ENCODE peak calls at places on chromosomes 13 and 19, in six cellular contexts. E is neural progenitor cell, M is tibial nerve, W is stomach, J is pancreas, Z is PC-9. U is an unnamed sample.

GRCh38 chr13:25478186-25478585 is 106.4 kb downstream of the ATP8A2 start:
- DNase-seq in E (peak; percentile 70), M (no peak), W (no peak), J (no peak), Z (no peak), U (peak; percentile 88)

GRCh38 chr13:111514646-111515617 is 194.5 kb downstream of the TEX29 start:
- DNase-seq in E (no peak), M (no peak), W (no peak), J (no peak), Z (no peak), U (no peak)

GRCh38 chr13:59441596-59442280 is 722.0 kb downstream of the DIAPH3 start:
- DNase-seq in E (no peak), M (no peak), W (no peak), J (no peak), Z (no peak), U (peak; percentile 35)

GRCh38 chr19:13588953-13589833 is 82.9 kb upstream of the CACNA1A start:
- DNase-seq in E (peak; percentile 84), M (peak; percentile 52), W (peak; percentile 77), J (peak; percentile 32), Z (peak; percentile 69), U (peak; percentile 83)

GRCh38 chr13:52159159-52159982 is at the start of gene NEK3:
- DNase-seq in E (peak; percentile 84), M (peak; percentile 44), W (peak; percentile 66), J (peak; percentile 57), Z (peak; percentile 29), U (peak; percentile 88)

GRCh38 chr13:48500652-48501197 is 32.2 kb downstream of the RCBTB2 start:
- DNase-seq in E (no peak), M (no peak), W (no peak), J (no peak), Z (no peak), U (peak; percentile 19)

GRCh38 chr13:44768775-44769578 is 192.8 kb upstream of the TSC22D1 start:
- DNase-seq in E (no peak), M (no peak), W (no peak), J (no peak), Z (no peak), U (no peak)

GRCh38 chr13:60627071-60627686 is 230.2 kb downstream of the TDRD3 start:
- DNase-seq in E (peak; percentile 90), M (no peak), W (no peak), J (no peak), Z (peak; percentile 9), U (peak; percentile 91)

GRCh38 chr13:27954406-27954851 is 14.7 kb downstream of the CDX2 start:
- DNase-seq in E (peak; percentile 71), M (no peak), W (peak; percentile 49), J (peak; percentile 47), Z (no peak), U (peak; percentile 75)

GRCh38 chr13:46211116-46211515 is 612 bp upstream of the LRRC63 start:
- DNase-seq in E (no peak), M (no peak), W (no peak), J (no peak), Z (no peak), U (peak; percentile 22)

GRCh38 chr13:110124201-110124600 is 182.8 kb downstream of the COL4A1 start:
- DNase-seq in E (no peak), M (no peak), W (no peak), J (no peak), Z (no peak), U (no peak)
- H3K36me3 ChIP-seq in E (no peaks in the 10 kb centered on the region), M (no peaks in the 10 kb centered on the region), W (no peaks in the 10 kb centered on the region), J (no peaks in the 10 kb centered on the region), Z (no peaks in the 10 kb centered on the region), U (no peaks in the 10 kb centered on the region)

DNA sequence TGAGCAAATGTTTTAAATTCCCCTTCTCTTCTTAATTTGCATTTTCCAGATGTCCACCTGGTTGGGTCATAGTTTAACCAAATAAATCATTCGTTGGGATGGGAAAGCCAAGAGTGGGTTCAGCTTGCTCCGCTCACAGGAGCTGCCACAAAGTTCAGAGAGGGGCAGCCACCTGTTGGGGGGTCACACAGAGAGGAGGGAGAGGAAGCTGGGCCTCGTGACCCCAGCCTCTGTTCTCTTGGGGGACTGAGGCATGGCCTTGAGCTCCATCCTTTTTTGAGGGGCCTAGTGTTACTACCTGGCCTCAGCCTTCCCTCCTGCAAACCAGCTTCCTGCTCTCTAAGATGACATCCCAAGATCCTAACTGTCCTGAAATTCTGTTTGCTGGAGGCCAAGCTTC is 2.5 kb downstream of the MEF2B start:
- DNase-seq in E (no peak), M (no peak), W (no peak), J (no peak), Z (no peak), U (no peak)
- H3K27ac ChIP-seq in E (no peak overlapping the region), M (no peak overlapping the region), W (no peak overlapping the region), J (no peak overlapping the region), Z (no peak overlapping the region), U (no peak overlapping the region)

GRCh38 chr19:8460516-8461298 is 15.9 kb downstream of the HNRNPM start:
- DNase-seq in E (no peak), M (no peak), W (no peak), J (no peak), Z (no peak), U (no peak)

GRCh38 chr19:8463343-8463742 is 18.6 kb downstream of the HNRNPM start:
- DNase-seq in E (no peak), M (no peak), W (no peak), J (no peak), Z (no peak), U (no peak)

GRCh38 chr19:8462601-8463000 is 17.8 kb downstream of the HNRNPM start:
- DNase-seq in E (no peak), M (no peak), W (no peak), J (no peak), Z (no peak), U (no peak)

GRCh38 chr19:8461376-8461775 is 16.6 kb downstream of the HNRNPM start:
- DNase-seq in E (no peak), M (no peak), W (no peak), J (no peak), Z (no peak), U (no peak)

DNA sequence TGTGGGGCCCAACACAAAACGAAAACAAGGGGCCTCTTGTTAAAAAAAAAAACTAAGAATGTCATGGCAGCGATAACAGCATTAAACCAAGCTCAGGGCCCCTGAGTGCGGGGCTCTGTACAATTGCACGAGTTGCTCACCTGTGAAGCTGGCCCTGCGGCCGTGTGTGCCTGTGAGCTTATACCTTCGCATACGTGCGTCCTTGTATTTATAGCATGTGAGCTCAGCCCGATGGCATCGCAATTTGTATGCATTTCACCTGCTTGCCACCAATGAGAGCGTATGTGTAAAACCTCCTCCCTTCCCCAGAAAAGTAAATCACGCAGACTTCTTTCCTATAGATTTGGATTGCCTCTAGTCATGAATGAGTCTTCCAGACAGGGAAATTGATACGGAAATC is 17.1 kb downstream of the HNRNPM start:
- DNase-seq in E (no peak), M (no peak), W (no peak), J (no peak), Z (no peak), U (no peak)
- H3K4me1 ChIP-seq in E (peaks cover 23% of the 10 kb centered on the region), M (peaks cover 3% of the 10 kb centered on the region), W (peaks cover 56% of the 10 kb centered on the region), J (peaks cover 37% of the 10 kb centered on the region), Z (peaks cover 35% of the 10 kb centered on the region), U (peaks cover 46% of the 10 kb centered on the region)

GRCh38 chr19:811511-812048 is 10.2 kb downstream of the PLPPR3 start:
- DNase-seq in E (no peak), M (no peak), W (no peak), J (no peak), Z (no peak), U (peak; percentile 38)

GRCh38 chr19:812819-813358 is 8.9 kb downstream of the PLPPR3 start:
- DNase-seq in E (no peak), M (no peak), W (no peak), J (no peak), Z (no peak), U (peak; percentile 36)

GRCh38 chr19:812049-812816 is 9.5 kb downstream of the PLPPR3 start:
- DNase-seq in E (no peak), M (no peak), W (no peak), J (no peak), Z (no peak), U (peak; percentile 53)

GRCh38 chr19:810077-810855 is 11.5 kb downstream of the PLPPR3 start:
- DNase-seq in E (no peak), M (no peak), W (no peak), J (no peak), Z (no peak), U (peak; percentile 21)

DNA sequence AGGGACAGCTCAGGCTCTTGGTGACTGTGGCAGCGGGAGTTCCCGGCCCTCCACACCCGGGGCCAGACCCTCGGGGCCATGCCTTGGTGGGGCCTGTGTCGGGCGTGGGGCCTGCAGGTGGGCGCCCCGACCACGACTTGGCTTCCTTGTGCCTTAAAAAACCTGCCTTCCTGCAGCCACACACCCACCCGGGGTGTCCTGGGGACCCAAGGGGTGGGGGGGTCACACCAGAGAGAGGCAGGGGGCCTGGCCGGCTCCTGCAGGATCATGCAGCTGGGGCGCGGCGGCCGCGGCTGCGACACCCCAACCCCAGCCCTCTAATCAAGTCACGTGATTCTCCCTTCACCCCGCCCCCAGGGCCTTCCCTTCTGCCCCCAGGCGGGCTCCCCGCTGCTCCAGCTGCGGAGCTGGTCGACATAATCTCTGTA is 10.7 kb downstream of the PLPPR3 start:
- DNase-seq in E (no peak), M (no peak), W (no peak), J (no peak), Z (no peak), U (peak; percentile 53)
- H3K36me3 ChIP-seq in E (peaks cover 3% of the 10 kb centered on the region), M (peaks cover 52% of the 10 kb centered on the region), W (peaks cover 75% of the 10 kb centered on the region), J (peaks cover 65% of the 10 kb centered on the region), Z (peaks cover 10% of the 10 kb centered on the region), U (peaks cover 41% of the 10 kb centered on the region)

GRCh38 chr13:41405367-41405766 is 52.0 kb upstream of the RGCC start:
- DNase-seq in E (no peak), M (no peak), W (no peak), J (no peak), Z (no peak), U (no peak)

GRCh38 chr13:41407380-41407779 is 50.0 kb upstream of the RGCC start:
- DNase-seq in E (no peak), M (no peak), W (no peak), J (no peak), Z (no peak), U (no peak)

GRCh38 chr13:41411060-41411459 is 46.3 kb upstream of the RGCC start:
- DNase-seq in E (no peak), M (no peak), W (no peak), J (no peak), Z (no peak), U (no peak)

GRCh38 chr13:41409611-41410010 is 47.7 kb upstream of the RGCC start:
- DNase-seq in E (no peak), M (no peak), W (no peak), J (no peak), Z (no peak), U (no peak)

DNA sequence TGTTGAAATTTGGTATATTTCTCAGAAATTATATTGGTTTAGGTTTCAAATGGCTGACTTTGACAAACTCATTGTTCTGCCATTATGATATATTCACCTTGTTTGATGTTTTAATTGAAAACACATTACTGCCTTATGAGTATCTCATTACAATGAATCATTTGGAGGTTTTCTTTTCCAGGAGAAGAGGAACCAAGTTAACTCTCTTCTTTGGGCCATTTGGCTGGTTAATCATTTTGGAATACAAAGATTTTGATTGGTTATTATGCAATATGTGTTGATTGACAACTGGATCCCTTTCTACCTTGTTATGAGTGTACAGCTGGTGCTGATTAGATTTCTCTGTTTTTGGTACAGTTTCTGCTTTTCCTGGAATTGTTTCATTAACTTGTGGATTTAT is 49.3 kb upstream of the RGCC start:
- DNase-seq in E (no peak), M (no peak), W (no peak), J (no peak), Z (no peak), U (no peak)
- H3K27ac ChIP-seq in E (no peak overlapping the region), M (no peak overlapping the region), W (no peak overlapping the region), J (no peak overlapping the region), Z (no peak overlapping the region), U (no peak overlapping the region)